ENCODE peak calls at places on chromosomes 12 and 14, in seven cellular contexts. One of them, this sample, is unnamed.
A peak's percentile ranks its signal among the peaks of the same experiment; 100 is the strongest.

GRCh38 chr14:81268016-81268416 is 47.3 kb upstream of the GTF2A1 start:
- DNase-seq in SK-N-SH: no peak
- DNase-seq in GM12892: no peak
- DNase-seq in H1: no peak
- DNase-seq in K562: peak; percentile 29
- DNase-seq in HepG2: peak; percentile 13
- DNase-seq in GM12878: no peak
- DNase-seq in this sample: no peak

GRCh38 chr14:55446833-55447232 is 6.4 kb upstream of the TBPL2 start:
- DNase-seq in GM12878: no peak
- DNase-seq in GM12892: no peak
- DNase-seq in H1: no peak
- DNase-seq in HepG2: no peak
- DNase-seq in SK-N-SH: no peak
- DNase-seq in K562: no peak
- DNase-seq in this sample: no peak

GRCh38 chr12:12266389-12266872 is 413 bp downstream of the LRP6 start:
- DNase-seq in SK-N-SH: peak; percentile 72
- DNase-seq in K562: no peak
- DNase-seq in GM12892: no peak
- DNase-seq in HepG2: no peak
- DNase-seq in GM12878: no peak
- DNase-seq in H1: no peak
- DNase-seq in this sample: no peak

GRCh38 chr14:53772936-53773335 is 183.7 kb downstream of the BMP4 start:
- DNase-seq in H1: no peak
- DNase-seq in GM12878: no peak
- DNase-seq in HepG2: no peak
- DNase-seq in GM12892: no peak
- DNase-seq in K562: no peak
- DNase-seq in SK-N-SH: no peak
- DNase-seq in this sample: no peak

GRCh38 chr12:31558521-31558920 is 32.4 kb downstream of the DENND5B start:
- DNase-seq in SK-N-SH: no peak
- DNase-seq in GM12878: no peak
- DNase-seq in GM12892: no peak
- DNase-seq in H1: no peak
- DNase-seq in K562: no peak
- DNase-seq in HepG2: no peak
- DNase-seq in this sample: no peak

GRCh38 chr14:68047910-68048309 is 228.3 kb downstream of the RAD51B start:
- DNase-seq in K562: no peak
- DNase-seq in HepG2: no peak
- DNase-seq in SK-N-SH: no peak
- DNase-seq in GM12892: no peak
- DNase-seq in H1: no peak
- DNase-seq in GM12878: no peak
- DNase-seq in this sample: no peak

GRCh38 chr12:33052141-33053051 is 155.8 kb upstream of the PKP2 start:
- DNase-seq in K562: no peak
- DNase-seq in GM12892: no peak
- DNase-seq in GM12878: no peak
- DNase-seq in HepG2: no peak
- DNase-seq in SK-N-SH: peak; percentile 12
- DNase-seq in H1: no peak
- DNase-seq in this sample: no peak

GRCh38 chr14:91891721-91892220 is 24.4 kb upstream of the TC2N start:
- DNase-seq in H1: no peak
- DNase-seq in K562: no peak
- DNase-seq in GM12892: no peak
- DNase-seq in SK-N-SH: no peak
- DNase-seq in HepG2: no peak
- DNase-seq in GM12878: no peak
- DNase-seq in this sample: no peak

GRCh38 chr12:106049546-106049945 is 89.2 kb downstream of the NUAK1 start:
- DNase-seq in HepG2: no peak
- DNase-seq in GM12878: no peak
- DNase-seq in K562: no peak
- DNase-seq in H1: no peak
- DNase-seq in GM12892: no peak
- DNase-seq in SK-N-SH: no peak
- DNase-seq in this sample: no peak

GRCh38 chr12:119683413-119683812 is 15.5 kb downstream of the PRKAB1 start:
- DNase-seq in K562: no peak
- DNase-seq in GM12878: no peak
- DNase-seq in H1: no peak
- DNase-seq in SK-N-SH: no peak
- DNase-seq in HepG2: no peak
- DNase-seq in GM12892: no peak
- DNase-seq in this sample: no peak

GRCh38 chr14:39175445-39176262 is 600 bp downstream of the PNN start:
- DNase-seq in GM12878: no peak
- DNase-seq in GM12892: peak; percentile 21
- DNase-seq in K562: no peak
- DNase-seq in HepG2: peak; percentile 66
- DNase-seq in H1: no peak
- DNase-seq in SK-N-SH: peak; percentile 40
- DNase-seq in this sample: no peak

GRCh38 chr12:109358154-109358869 is 10.6 kb downstream of the MYO1H start:
- DNase-seq in GM12892: peak; percentile 15
- DNase-seq in SK-N-SH: peak; percentile 25
- DNase-seq in HepG2: no peak
- DNase-seq in GM12878: peak; percentile 34
- DNase-seq in H1: no peak
- DNase-seq in K562: no peak
- DNase-seq in this sample: peak; percentile 6

GRCh38 chr12:27293463-27293862 is 39.2 kb upstream of the BMAL2 start:
- DNase-seq in H1: no peak
- DNase-seq in SK-N-SH: no peak
- DNase-seq in GM12878: no peak
- DNase-seq in K562: no peak
- DNase-seq in GM12892: no peak
- DNase-seq in HepG2: no peak
- DNase-seq in this sample: no peak

GRCh38 chr14:91417134-91417982 is at the start of gene CCDC88C:
- DNase-seq in K562: no peak
- DNase-seq in H1: peak; percentile 79
- DNase-seq in SK-N-SH: peak; percentile 93
- DNase-seq in HepG2: peak; percentile 54
- DNase-seq in GM12892: peak; percentile 59
- DNase-seq in GM12878: no peak
- DNase-seq in this sample: no peak

GRCh38 chr12:17511369-17511768 is 578.6 kb downstream of the RERGL start:
- DNase-seq in H1: no peak
- DNase-seq in GM12878: no peak
- DNase-seq in SK-N-SH: no peak
- DNase-seq in HepG2: no peak
- DNase-seq in GM12892: no peak
- DNase-seq in K562: no peak
- DNase-seq in this sample: no peak

GRCh38 chr12:30990316-30990715 is 63.8 kb downstream of the TSPAN11 start:
- DNase-seq in GM12892: no peak
- DNase-seq in K562: no peak
- DNase-seq in SK-N-SH: no peak
- DNase-seq in H1: no peak
- DNase-seq in GM12878: no peak
- DNase-seq in HepG2: no peak
- DNase-seq in this sample: no peak

GRCh38 chr12:77433799-77434198 is 368.4 kb upstream of the E2F7 start:
- DNase-seq in K562: no peak
- DNase-seq in SK-N-SH: no peak
- DNase-seq in HepG2: no peak
- DNase-seq in H1: no peak
- DNase-seq in GM12892: no peak
- DNase-seq in GM12878: no peak
- DNase-seq in this sample: no peak

GRCh38 chr14:54877015-54877702 is 25.5 kb downstream of the GCH1 start:
- DNase-seq in HepG2: no peak
- DNase-seq in H1: no peak
- DNase-seq in SK-N-SH: peak; percentile 63
- DNase-seq in GM12878: no peak
- DNase-seq in K562: no peak
- DNase-seq in GM12892: no peak
- DNase-seq in this sample: no peak

GRCh38 chr12:90499793-90500192 is 455.2 kb downstream of the CCER1 start:
- DNase-seq in GM12878: no peak
- DNase-seq in HepG2: no peak
- DNase-seq in K562: no peak
- DNase-seq in GM12892: no peak
- DNase-seq in SK-N-SH: no peak
- DNase-seq in H1: no peak
- DNase-seq in this sample: no peak

GRCh38 chr12:66269142-66269541 is 33.2 kb upstream of the HELB start:
- DNase-seq in HepG2: no peak
- DNase-seq in H1: no peak
- DNase-seq in SK-N-SH: no peak
- DNase-seq in GM12878: no peak
- DNase-seq in K562: no peak
- DNase-seq in GM12892: no peak
- DNase-seq in this sample: no peak

GRCh38 chr12:11765817-11766794 is 116.6 kb downstream of the ETV6 start:
- DNase-seq in HepG2: no peak
- DNase-seq in K562: no peak
- DNase-seq in GM12892: no peak
- DNase-seq in H1: no peak
- DNase-seq in SK-N-SH: no peak
- DNase-seq in GM12878: peak; percentile 92
- DNase-seq in this sample: no peak

GRCh38 chr12:83893101-83893500 is 1019.5 kb downstream of the SLC6A15 start:
- DNase-seq in SK-N-SH: no peak
- DNase-seq in H1: no peak
- DNase-seq in GM12878: no peak
- DNase-seq in HepG2: no peak
- DNase-seq in K562: no peak
- DNase-seq in GM12892: no peak
- DNase-seq in this sample: no peak

GRCh38 chr14:67358914-67359313 is 690 bp downstream of the ATP6V1D start:
- DNase-seq in K562: no peak
- DNase-seq in H1: peak; percentile 46
- DNase-seq in SK-N-SH: no peak
- DNase-seq in GM12892: no peak
- DNase-seq in HepG2: no peak
- DNase-seq in GM12878: no peak
- DNase-seq in this sample: no peak

DNA sequence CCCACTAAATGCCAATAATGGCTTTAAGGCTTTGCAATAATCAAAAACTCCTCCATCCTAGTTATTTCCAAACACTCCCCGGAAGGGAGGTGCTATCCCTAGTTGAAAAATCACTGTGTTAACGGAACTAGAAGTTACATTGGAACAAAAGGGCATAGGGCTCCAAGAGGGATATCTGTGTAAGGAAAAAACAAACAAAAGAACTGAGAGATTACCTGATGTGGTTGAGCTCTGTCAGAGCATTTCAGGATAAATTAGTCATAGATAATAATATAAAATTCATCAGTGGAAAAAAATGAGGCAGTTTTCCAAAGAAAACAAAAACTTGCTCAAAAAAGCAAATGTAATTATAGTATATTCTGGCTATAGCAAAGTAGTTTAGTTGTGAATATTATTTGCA is 27.4 kb upstream of the PAPLN start:
- DNase-seq in GM12892: no peak
- DNase-seq in K562: no peak
- DNase-seq in SK-N-SH: no peak
- DNase-seq in H1: no peak
- DNase-seq in HepG2: no peak
- DNase-seq in GM12878: no peak
- DNase-seq in this sample: no peak
- TF ChIP-seq TAF1 in GM12892: no peak
- TF ChIP-seq TAF1 in K562: no peak
- TF ChIP-seq TAF1 in SK-N-SH: no peak
- TF ChIP-seq TAF1 in H1: no peak
- TF ChIP-seq TAF1 in HepG2: no peak
- TF ChIP-seq TAF1 in GM12878: no peak
- TF ChIP-seq TAF1 in this sample: no peak

DNA sequence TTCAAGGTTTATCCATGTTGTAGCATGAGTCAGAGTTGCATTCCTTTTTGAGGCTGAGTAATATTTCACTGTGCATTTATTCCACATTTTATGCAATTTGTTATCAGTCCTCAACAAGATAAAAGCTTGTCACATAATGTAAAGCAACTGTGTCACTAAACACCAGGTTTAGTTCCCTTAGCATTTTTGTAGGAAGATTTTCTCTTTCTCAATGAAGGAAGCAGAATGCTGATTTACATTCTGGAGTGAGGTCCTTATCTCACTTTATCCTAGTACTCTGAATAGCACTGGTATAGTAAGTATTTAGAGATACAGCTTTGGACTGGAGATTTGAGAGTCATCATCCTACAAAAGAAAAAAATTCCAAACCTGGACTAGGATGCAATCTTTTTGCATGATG is 9.8 kb upstream of the EXD2 start:
- DNase-seq in HepG2: no peak
- DNase-seq in SK-N-SH: no peak
- DNase-seq in GM12878: no peak
- DNase-seq in K562: no peak
- DNase-seq in GM12892: no peak
- DNase-seq in H1: no peak
- DNase-seq in this sample: no peak
- TF ChIP-seq TAF1 in HepG2: no peak
- TF ChIP-seq TAF1 in SK-N-SH: no peak
- TF ChIP-seq TAF1 in GM12878: no peak
- TF ChIP-seq TAF1 in K562: no peak
- TF ChIP-seq TAF1 in GM12892: no peak
- TF ChIP-seq TAF1 in H1: no peak
- TF ChIP-seq TAF1 in this sample: no peak

DNA sequence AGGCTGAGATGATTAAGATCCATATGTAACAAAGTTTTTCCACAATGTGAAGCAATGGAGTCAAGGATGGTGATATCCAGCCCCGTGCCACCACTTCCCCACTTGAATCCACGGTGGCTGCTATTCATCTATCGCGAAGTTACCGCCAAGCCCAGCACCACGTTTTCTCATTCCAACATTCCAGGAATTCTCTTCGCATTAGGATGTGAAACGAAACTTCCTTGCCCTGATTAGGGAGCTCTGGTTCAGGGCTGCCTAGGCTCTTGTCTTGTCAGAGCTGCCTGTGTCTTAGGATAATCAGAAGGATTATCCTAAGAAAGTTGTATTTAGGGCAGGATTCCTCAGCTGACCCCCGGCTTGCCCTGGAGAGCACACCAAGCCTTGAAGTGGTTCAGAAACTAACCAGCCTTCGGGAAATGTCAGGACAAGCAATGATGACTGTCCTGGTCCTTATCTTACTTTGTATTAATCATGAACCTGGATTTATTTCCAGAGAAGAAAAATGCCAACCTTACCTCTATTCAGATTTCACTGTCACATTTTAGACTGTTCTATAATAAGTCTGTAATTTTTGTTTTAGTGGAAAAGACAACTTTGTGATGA is 114.8 kb upstream of the PCED1B start:
- DNase-seq in GM12878: no peak
- DNase-seq in SK-N-SH: no peak
- DNase-seq in H1: no peak
- DNase-seq in GM12892: no peak
- DNase-seq in HepG2: no peak
- DNase-seq in K562: no peak
- DNase-seq in this sample: no peak
- TF ChIP-seq TAF1 in GM12878: no peak
- TF ChIP-seq TAF1 in SK-N-SH: no peak
- TF ChIP-seq TAF1 in H1: no peak
- TF ChIP-seq TAF1 in GM12892: no peak
- TF ChIP-seq TAF1 in HepG2: no peak
- TF ChIP-seq TAF1 in K562: no peak
- TF ChIP-seq TAF1 in this sample: no peak

GRCh38 chr12:93763746-93764147 is 86.6 kb downstream of the CRADD start:
- DNase-seq in GM12878: no peak
- DNase-seq in SK-N-SH: no peak
- DNase-seq in K562: no peak
- DNase-seq in GM12892: no peak
- DNase-seq in H1: no peak
- DNase-seq in HepG2: no peak
- DNase-seq in this sample: no peak
- TF ChIP-seq TAF1 in GM12878: no peak
- TF ChIP-seq TAF1 in SK-N-SH: no peak
- TF ChIP-seq TAF1 in K562: no peak
- TF ChIP-seq TAF1 in GM12892: no peak
- TF ChIP-seq TAF1 in H1: no peak
- TF ChIP-seq TAF1 in HepG2: no peak
- TF ChIP-seq TAF1 in this sample: no peak

This sample was measured in GM12891.